ENCODE peak calls at places on chromosomes 5 and 9, in five cellular contexts. One of them, this sample, is unnamed.

GRCh38 chr5:69285448-69286116 is 47.0 kb downstream of the CCDC125 start:
- DNase-seq in D341Med: no peak
- DNase-seq in endothelial cell: no peak
- DNase-seq in A172: no peak
- DNase-seq in kidney: no peak
- DNase-seq in this sample: no peak

GRCh38 chr9:29456940-29457339 is 1883.7 kb upstream of the C9orf72 start:
- DNase-seq in D341Med: no peak
- DNase-seq in endothelial cell: no peak
- DNase-seq in A172: peak
- DNase-seq in kidney: no peak
- DNase-seq in this sample: no peak

GRCh38 chr5:178527458-178528307 is 62.5 kb downstream of the COL23A1 start:
- DNase-seq in D341Med: peak
- DNase-seq in endothelial cell: no peak
- DNase-seq in A172: no peak
- DNase-seq in kidney: no peak
- DNase-seq in this sample: no peak

GRCh38 chr9:76221423-76221822 is 172.8 kb downstream of the RFK start:
- DNase-seq in D341Med: no peak
- DNase-seq in endothelial cell: no peak
- DNase-seq in A172: no peak
- DNase-seq in kidney: no peak
- DNase-seq in this sample: no peak

GRCh38 chr5:76166886-76167576 is 83.8 kb downstream of the SV2C start:
- DNase-seq in D341Med: no peak
- DNase-seq in endothelial cell: no peak
- DNase-seq in A172: no peak
- DNase-seq in kidney: no peak
- DNase-seq in this sample: no peak

GRCh38 chr9:124616961-124617360 is 109.8 kb upstream of the NR5A1 start:
- DNase-seq in D341Med: no peak
- DNase-seq in endothelial cell: no peak
- DNase-seq in A172: no peak
- DNase-seq in kidney: no peak
- DNase-seq in this sample: no peak

GRCh38 chr5:135133698-135134515 is 99.9 kb upstream of the PITX1 start:
- DNase-seq in D341Med: no peak
- DNase-seq in endothelial cell: no peak
- DNase-seq in A172: no peak
- DNase-seq in kidney: peak
- DNase-seq in this sample: no peak

GRCh38 chr9:35706951-35707350 is 17.2 kb upstream of the TPM2 start:
- DNase-seq in D341Med: no peak
- DNase-seq in endothelial cell: no peak
- DNase-seq in A172: no peak
- DNase-seq in kidney: no peak
- DNase-seq in this sample: no peak

GRCh38 chr9:33288235-33288634 is 2.1 kb upstream of the NFX1 start:
- DNase-seq in D341Med: no peak
- DNase-seq in endothelial cell: no peak
- DNase-seq in A172: no peak
- DNase-seq in kidney: no peak
- DNase-seq in this sample: no peak

GRCh38 chr5:96093890-96094381 is 132.3 kb upstream of the ELL2 start:
- DNase-seq in D341Med: no peak
- DNase-seq in endothelial cell: no peak
- DNase-seq in A172: peak
- DNase-seq in kidney: no peak
- DNase-seq in this sample: no peak

GRCh38 chr5:142506046-142506445 is 179.8 kb downstream of the FGF1 start:
- DNase-seq in D341Med: no peak
- DNase-seq in endothelial cell: no peak
- DNase-seq in A172: peak
- DNase-seq in kidney: no peak
- DNase-seq in this sample: no peak

GRCh38 chr9:86354882-86355399 is 731 bp upstream of the TUT7 start:
- DNase-seq in D341Med: no peak
- DNase-seq in endothelial cell: no peak
- DNase-seq in A172: no peak
- DNase-seq in kidney: no peak
- DNase-seq in this sample: no peak

GRCh38 chr9:89606567-89607311 is 1.9 kb downstream of the GADD45G start:
- DNase-seq in D341Med: peak
- DNase-seq in endothelial cell: peak
- DNase-seq in A172: peak
- DNase-seq in kidney: peak
- DNase-seq in this sample: peak

GRCh38 chr9:125332527-125332926 is 70.9 kb downstream of the GAPVD1 start:
- DNase-seq in D341Med: no peak
- DNase-seq in endothelial cell: no peak
- DNase-seq in A172: no peak
- DNase-seq in kidney: no peak
- DNase-seq in this sample: no peak

GRCh38 chr5:62475072-62475471 is 62.5 kb downstream of the IPO11 start:
- DNase-seq in D341Med: no peak
- DNase-seq in endothelial cell: no peak
- DNase-seq in A172: peak
- DNase-seq in kidney: no peak
- DNase-seq in this sample: no peak

GRCh38 chr9:37911271-37911681 is 7.3 kb upstream of the SLC25A51 start:
- DNase-seq in D341Med: peak
- DNase-seq in endothelial cell: no peak
- DNase-seq in A172: no peak
- DNase-seq in kidney: no peak
- DNase-seq in this sample: no peak

GRCh38 chr5:31194458-31194808 is 947 bp downstream of the CDH6 start:
- DNase-seq in D341Med: no peak
- DNase-seq in endothelial cell: no peak
- DNase-seq in A172: no peak
- DNase-seq in kidney: no peak
- DNase-seq in this sample: no peak

GRCh38 chr5:61228691-61229280 is 66.5 kb upstream of the SMIM15 start:
- DNase-seq in D341Med: no peak
- DNase-seq in endothelial cell: no peak
- DNase-seq in A172: peak
- DNase-seq in kidney: no peak
- DNase-seq in this sample: no peak

GRCh38 chr9:121388140-121388925 is 18.3 kb upstream of the STOM start:
- DNase-seq in D341Med: no peak
- DNase-seq in endothelial cell: no peak
- DNase-seq in A172: no peak
- DNase-seq in kidney: no peak
- DNase-seq in this sample: no peak

GRCh38 chr5:149485655-149486615 is 65.3 kb downstream of the CSNK1A1 start:
- DNase-seq in D341Med: no peak
- DNase-seq in endothelial cell: no peak
- DNase-seq in A172: peak
- DNase-seq in kidney: no peak
- DNase-seq in this sample: no peak